ENCODE peak calls at places on chromosome 15, in six cellular contexts. A is DMS79, U is skeletal muscle cell, B is kidney, N is M059J, R is T-helper 2 cell. T is an unnamed sample.

GRCh38 chr15:80750591-80750990 is 28.6 kb upstream of the CEMIP start:
- DNase-seq in A (no peak), U (no peak), B (no peak), N (no peak), R (no peak), T (no peak)

GRCh38 chr15:71660501-71660900 is 149.9 kb upstream of the NR2E3 start:
- DNase-seq in A (no peak), U (no peak), B (no peak), N (no peak), R (no peak), T (no peak)

GRCh38 chr15:77118787-77119410 is 48.0 kb upstream of the TSPAN3 start:
- DNase-seq in A (peak), U (no peak), B (no peak), N (peak), R (no peak), T (peak)

GRCh38 chr15:39934415-39935044 is 615 bp downstream of the EIF2AK4 start:
- DNase-seq in A (no peak), U (no peak), B (no peak), N (no peak), R (no peak), T (peak)

GRCh38 chr15:45402955-45403892 is 24.9 kb upstream of the GATM start:
- DNase-seq in A (no peak), U (no peak), B (peak), N (peak), R (no peak), T (peak)

GRCh38 chr15:99692825-99693224 is 40.4 kb downstream of the LYSMD4 start:
- DNase-seq in A (no peak), U (no peak), B (no peak), N (peak), R (no peak), T (peak)

GRCh38 chr15:67178569-67179210 is 75.8 kb downstream of the AAGAB start:
- DNase-seq in A (no peak), U (peak), B (peak), N (peak), R (no peak), T (peak)

GRCh38 chr15:36798789-36799188 is 219.4 kb downstream of the CDIN1 start:
- DNase-seq in A (no peak), U (no peak), B (no peak), N (peak), R (no peak), T (no peak)

GRCh38 chr15:92882697-92883642 is 17.2 kb upstream of the CHD2 start:
- DNase-seq in A (no peak), U (no peak), B (peak), N (no peak), R (peak), T (peak)